ENCODE peak calls at places on chromosomes 16 and 17, in four cellular contexts. J is transverse colon, K is cardiac fibroblast, P is A549. N is an unnamed sample.

GRCh38 chr16:56477096-56477878 is 25.9 kb downstream of the OGFOD1 start:
- DNase-seq in J (no peak), K (peak), P (peak), N (no peak)

GRCh38 chr16:24986512-24987303 is 28.5 kb downstream of the ARHGAP17 start:
- DNase-seq in J (no peak), K (peak), P (peak), N (peak)

GRCh38 chr16:10181196-10182162 is 749 bp downstream of the GRIN2A start:
- DNase-seq in J (peak), K (peak), P (peak), N (peak)

GRCh38 chr16:87216148-87216823 is 100.9 kb downstream of the C16orf95 start:
- DNase-seq in J (no peak), K (no peak), P (no peak), N (no peak)

GRCh38 chr16:72083778-72084404 is 9.5 kb downstream of the TXNL4B start:
- DNase-seq in J (no peak), K (no peak), P (no peak), N (no peak)

GRCh38 chr16:84088695-84089395 is 27.9 kb downstream of the MBTPS1 start:
- DNase-seq in J (peak), K (no peak), P (no peak), N (no peak)

GRCh38 chr17:15319461-15319860 is 21.9 kb downstream of the TEKT3 start:
- DNase-seq in J (no peak), K (no peak), P (no peak), N (no peak)

GRCh38 chr17:39667262-39668140 is 752 bp upstream of the PNMT start:
- DNase-seq in J (peak), K (no peak), P (no peak), N (no peak)

GRCh38 chr16:7086842-7087616 is 245.6 kb upstream of the RBFOX1 start:
- DNase-seq in J (no peak), K (no peak), P (no peak), N (peak)

GRCh38 chr17:64546716-64547115 is 39.9 kb downstream of the CEP95 start:
- DNase-seq in J (no peak), K (no peak), P (no peak), N (no peak)

GRCh38 chr16:84024854-84025253 is 17.7 kb downstream of the SLC38A8 start:
- DNase-seq in J (no peak), K (peak), P (no peak), N (no peak)

GRCh38 chr17:83053021-83053778 is 26.2 kb upstream of the METRNL start:
- DNase-seq in J (no peak), K (no peak), P (no peak), N (peak)

GRCh38 chr17:67136191-67137025 is 92.1 kb downstream of the CACNG1 start:
- DNase-seq in J (no peak), K (no peak), P (no peak), N (no peak)

GRCh38 chr17:48724241-48725004 is 1.4 kb downstream of the PRAC2 start:
- DNase-seq in J (peak), K (peak), P (peak), N (peak)

GRCh38 chr17:2438823-2439222 is 38.0 kb upstream of the MNT start:
- DNase-seq in J (no peak), K (peak), P (no peak), N (no peak)

GRCh38 chr16:50305441-50306061 is 39.2 kb downstream of the ADCY7 start:
- DNase-seq in J (no peak), K (no peak), P (no peak), N (peak)

GRCh38 chr16:56862776-56863175 is 2.2 kb upstream of the SLC12A3 start:
- DNase-seq in J (peak), K (no peak), P (no peak), N (no peak)

GRCh38 chr17:47742319-47743181 is 9.5 kb downstream of the TBX21 start:
- DNase-seq in J (no peak), K (peak), P (no peak), N (no peak)

GRCh38 chr16:84988328-84989080 is 22.8 kb downstream of the ZDHHC7 start:
- DNase-seq in J (no peak), K (no peak), P (no peak), N (no peak)

GRCh38 chr17:82213251-82214011 is 789 bp upstream of the CCDC57 start:
- DNase-seq in J (peak), K (peak), P (peak), N (peak)

GRCh38 chr17:50347087-50347893 is 1.4 kb downstream of the XYLT2 start:
- DNase-seq in J (no peak), K (no peak), P (no peak), N (no peak)

GRCh38 chr17:42720996-42721583 is 23.8 kb downstream of the EZH1 start:
- DNase-seq in J (no peak), K (peak), P (peak), N (no peak)

GRCh38 chr17:79975498-79976134 is 60.1 kb downstream of the TBC1D16 start:
- DNase-seq in J (no peak), K (no peak), P (no peak), N (no peak)

GRCh38 chr17:80119839-80120238 is 18.5 kb downstream of the GAA start:
- DNase-seq in J (no peak), K (no peak), P (no peak), N (no peak)

GRCh38 chr16:28317040-28317880 is 24.9 kb downstream of the SBK1 start:
- DNase-seq in J (peak), K (peak), P (peak), N (no peak)

GRCh38 chr17:40615295-40615988 is 32.2 kb downstream of the SMARCE1 start:
- DNase-seq in J (peak), K (peak), P (peak), N (peak)

GRCh38 chr16:79188115-79188779 is 412.3 kb downstream of the MAF start:
- DNase-seq in J (no peak), K (no peak), P (no peak), N (no peak)

GRCh38 chr16:685967-686366 is 1.8 kb upstream of the JMJD8 start:
- DNase-seq in J (peak), K (peak), P (no peak), N (no peak)

GRCh38 chr16:12573730-12574383 is 229.8 kb downstream of the CPPED1 start:
- DNase-seq in J (peak), K (peak), P (peak), N (no peak)

GRCh38 chr17:56887552-56888467 is 26.0 kb downstream of the TRIM25 start:
- DNase-seq in J (peak), K (no peak), P (no peak), N (no peak)
- TF ChIP-seq CTCF in J (no peak), K (no peak), P (no peak), N (no peak)

GRCh38 chr17:58329035-58329807 is 626 bp upstream of the TSPOAP1 start:
- DNase-seq in J (peak), K (no peak), P (no peak), N (no peak)

GRCh38 chr17:58328195-58329034 is at the start of gene TSPOAP1:
- DNase-seq in J (peak), K (no peak), P (no peak), N (no peak)

GRCh38 chr17:58330544-58330996 is 2.0 kb upstream of the TSPOAP1 start:
- DNase-seq in J (no peak), K (no peak), P (no peak), N (no peak)

GRCh38 chr17:58330997-58331814 is 2.6 kb upstream of the TSPOAP1 start:
- DNase-seq in J (peak), K (no peak), P (no peak), N (no peak)

DNA sequence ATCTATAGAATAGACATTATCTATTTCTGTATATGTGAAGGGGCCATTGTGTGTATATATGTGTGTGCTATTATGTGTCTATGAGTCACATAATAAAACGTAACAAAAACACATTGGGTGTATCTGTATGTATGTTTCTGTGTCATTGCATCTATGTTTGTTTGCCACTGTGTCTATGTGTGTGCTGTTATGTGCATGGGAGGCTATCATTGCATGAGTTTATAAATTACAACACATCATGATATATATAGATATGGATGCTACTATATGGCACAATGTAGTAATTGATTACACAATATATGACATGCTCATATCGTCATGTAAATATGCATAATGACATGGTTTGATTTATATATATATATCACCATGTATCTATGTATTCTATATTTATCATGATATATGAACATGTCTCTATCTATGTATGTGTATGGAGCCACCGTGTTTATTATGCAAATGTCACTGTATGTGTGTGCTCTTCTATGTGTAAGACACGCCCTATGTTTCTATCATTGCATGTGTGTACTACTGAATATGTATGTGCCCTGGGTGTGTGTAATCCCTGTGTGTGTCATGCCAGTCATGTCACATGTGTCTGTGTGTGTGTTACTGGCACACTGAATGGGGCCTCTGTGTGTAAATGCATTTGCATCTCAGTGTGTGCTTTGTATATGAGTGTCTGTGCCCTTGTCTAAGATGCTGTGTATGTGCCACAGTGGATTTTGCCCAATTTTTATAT is 1.4 kb upstream of the TSPOAP1 start:
- DNase-seq in J (no peak), K (no peak), P (no peak), N (no peak)
- H3K4me3 ChIP-seq in J (peak), K (no peak), P (no peak), N (no peak)

GRCh38 chr16:18805257-18805773 is 4.0 kb upstream of the ARL6IP1 start:
- DNase-seq in J (no peak), K (no peak), P (no peak), N (no peak)
- TF ChIP-seq CTCF in J (no peak), K (no peak), P (no peak), N (no peak)

DNA sequence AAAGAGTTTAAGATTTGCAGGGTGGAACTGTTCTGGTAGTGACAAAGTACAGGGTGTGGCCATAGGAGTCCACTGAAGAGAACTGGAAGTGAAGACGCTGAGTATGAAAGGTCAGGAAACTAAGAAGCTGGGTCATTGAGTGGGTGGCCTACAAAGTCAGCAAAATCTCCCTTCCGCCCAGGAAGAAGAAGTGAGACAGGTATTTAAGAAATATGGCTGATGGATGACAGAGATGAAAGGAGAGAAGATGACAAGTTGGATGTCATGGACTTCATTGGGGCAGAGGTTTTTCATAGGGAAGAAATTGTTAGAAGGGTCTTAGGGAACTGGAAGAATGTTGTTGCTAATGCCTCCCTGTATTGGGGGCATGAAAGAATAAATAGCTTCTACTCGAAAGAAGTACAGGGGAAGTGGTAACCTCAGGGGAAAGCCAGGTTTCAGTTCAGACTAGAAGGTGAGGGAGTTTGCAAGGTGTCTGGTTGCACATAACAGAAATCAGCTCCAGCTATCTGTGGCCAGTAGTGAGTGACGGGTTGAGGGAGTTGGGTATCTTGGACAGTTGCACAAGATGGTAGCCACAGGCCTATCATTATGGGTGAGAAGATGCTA is 33.6 kb upstream of the MED13 start:
- DNase-seq in J (no peak), K (no peak), P (no peak), N (no peak)
- H3K4me3 ChIP-seq in J (no peak), K (no peak), P (no peak), N (no peak)

GRCh38 chr16:90019543-90020259 is 445 bp upstream of the DBNDD1 start:
- DNase-seq in J (peak), K (peak), P (peak), N (no peak)
- TF ChIP-seq CTCF in J (peak), K (no peak), P (peak), N (no peak)

GRCh38 chr17:38657824-38658740 is 16.7 kb downstream of the EPOP start:
- DNase-seq in J (no peak), K (no peak), P (no peak), N (no peak)
- H3K4me3 ChIP-seq in J (no peak), K (no peak), P (no peak), N (no peak)

N was measured in uterus.